ENCODE peak calls at places on chromosome 15, in ten cellular contexts. Z is K562, S is ovary, J is A549, E is H54, B is upper lobe of left lung, R is uterus, D is IMR-90, N is adrenal gland, U is heart left ventricle. C is an unnamed sample.

GRCh38 chr15:69647160-69647513 is 194.5 kb downstream of the RPLP1 start:
- DNase-seq in R (no peak), S (no peak), J (no peak), N (peak; percentile 5), Z (no peak), E (no peak), U (no peak), D (no peak), B (no peak), C (no peak)

GRCh38 chr15:92714071-92714456 is 58.5 kb upstream of the FAM174B start:
- DNase-seq in S (peak; percentile 46), N (no peak), E (no peak), B (no peak), U (no peak), D (peak; percentile 25), J (peak; percentile 56), R (peak; percentile 43), Z (no peak), C (no peak)

GRCh38 chr15:57079446-57079845 is 161.0 kb downstream of the TCF12 start:
- DNase-seq in U (no peak), B (no peak), S (no peak), R (no peak), D (no peak), J (no peak), E (no peak), Z (no peak), N (no peak), C (no peak)

GRCh38 chr15:88623061-88623460 is 1.9 kb downstream of the AEN start:
- DNase-seq in N (peak; percentile 77), D (peak; percentile 93), Z (no peak), U (no peak), E (peak; percentile 80), J (peak; percentile 81), R (no peak), S (no peak), B (no peak), C (no peak)

GRCh38 chr15:62950455-62950854 is 92.1 kb upstream of the TPM1 start:
- DNase-seq in E (no peak), J (no peak), B (no peak), Z (no peak), N (no peak), S (no peak), U (no peak), R (no peak), D (no peak), C (no peak)

GRCh38 chr15:29435811-29436210 is 166.2 kb upstream of the NSMCE3 start:
- DNase-seq in R (no peak), Z (no peak), N (no peak), J (no peak), B (no peak), D (no peak), E (no peak), U (no peak), S (no peak), C (no peak)

GRCh38 chr15:33029247-33029646 is 165.3 kb downstream of the FMN1 start:
- DNase-seq in B (no peak), E (no peak), U (no peak), R (no peak), D (peak; percentile 15), S (no peak), Z (no peak), N (no peak), J (no peak), C (no peak)

GRCh38 chr15:90686435-90687218 is 30.5 kb upstream of the BLM start:
- DNase-seq in N (no peak), U (no peak), Z (no peak), S (no peak), D (peak; percentile 31), R (no peak), B (no peak), J (no peak), E (no peak), C (no peak)

GRCh38 chr15:35980719-35981118 is 434.8 kb upstream of the DPH6 start:
- DNase-seq in B (no peak), R (no peak), Z (no peak), S (no peak), E (no peak), U (no peak), J (peak; percentile 0), N (no peak), D (peak; percentile 72), C (no peak)

GRCh38 chr15:95291878-95292472 is 1038.5 kb upstream of the NR2F2 start:
- DNase-seq in Z (peak; percentile 60), B (no peak), S (no peak), U (no peak), D (peak; percentile 56), R (no peak), J (peak; percentile 63), N (no peak), E (peak; percentile 5), C (no peak)

GRCh38 chr15:74449643-74450205 is 11.2 kb downstream of the UBL7 start:
- DNase-seq in Z (no peak), U (no peak), N (no peak), D (no peak), J (no peak), S (no peak), B (no peak), E (no peak), R (no peak), C (no peak)

GRCh38 chr15:96355561-96356129 is 25.1 kb downstream of the NR2F2 start:
- DNase-seq in E (no peak), J (no peak), N (no peak), D (no peak), R (no peak), B (no peak), Z (no peak), S (no peak), U (no peak), C (no peak)

GRCh38 chr15:68224546-68225250 is 4.8 kb downstream of the CLN6 start:
- DNase-seq in D (no peak), J (no peak), S (no peak), E (no peak), R (no peak), Z (peak; percentile 2), U (no peak), B (no peak), N (peak; percentile 51), C (no peak)

GRCh38 chr15:42581272-42581730 is 5.9 kb downstream of the STARD9 start:
- DNase-seq in Z (peak; percentile 33), J (peak; percentile 57), B (peak; percentile 95), S (peak; percentile 84), D (peak; percentile 68), R (peak; percentile 85), E (no peak), N (peak; percentile 90), U (peak; percentile 91), C (peak; percentile 88)
- TF ChIP-seq POLR2A in Z (no peak), J (no peak), B (no peak), S (peak; percentile 25), D (no peak), R (peak; percentile 58), E (no peak), N (no peak), U (no peak), C (peak; percentile 43)

DNA sequence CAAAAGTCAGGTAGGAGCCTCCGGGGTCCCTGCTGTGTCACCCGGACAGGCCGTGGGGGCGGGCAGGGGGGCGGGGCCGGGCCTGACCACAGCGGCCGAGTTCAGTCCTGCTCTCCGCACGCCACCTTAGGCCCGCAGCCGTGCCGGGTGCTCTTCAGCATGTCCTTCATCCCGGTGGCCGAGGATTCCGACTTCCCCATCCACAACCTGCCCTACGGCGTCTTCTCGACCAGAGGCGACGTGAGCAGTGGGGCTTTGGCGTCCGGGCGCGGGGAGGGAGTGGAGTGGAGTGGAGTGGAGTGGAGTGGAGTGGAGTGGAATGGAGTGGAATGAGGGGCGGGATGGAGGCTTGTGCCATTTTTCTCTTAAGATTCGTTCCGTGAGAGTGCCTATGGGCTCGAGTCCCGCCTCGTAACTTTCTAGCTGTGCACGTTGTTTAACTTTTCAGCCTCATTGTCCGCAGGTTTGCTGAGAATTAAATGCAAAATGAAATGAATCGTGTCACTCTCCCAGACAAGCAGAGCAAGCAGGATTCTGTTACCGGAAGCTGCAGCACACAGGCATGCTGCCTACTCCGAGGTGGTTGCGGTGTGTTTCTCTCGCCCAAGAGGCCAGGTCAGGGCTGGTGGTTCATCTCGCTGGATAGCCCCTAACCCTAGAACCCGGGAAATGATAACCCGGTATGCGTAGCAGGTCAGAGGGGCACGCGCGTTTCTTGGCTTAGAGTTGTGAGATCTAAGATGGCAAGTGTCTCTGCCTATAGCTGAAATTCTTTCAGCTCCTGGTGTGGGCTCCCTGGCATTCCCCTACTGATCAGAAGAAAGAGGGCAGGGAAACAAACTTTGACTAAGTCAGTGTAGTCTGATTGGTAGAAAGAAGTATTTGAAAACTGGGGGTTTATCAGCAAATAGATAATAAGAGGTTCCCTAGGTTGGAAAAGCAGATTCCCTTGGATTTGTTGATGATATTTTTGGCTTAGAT is at the start of gene FAH:
- DNase-seq in B (no peak), U (no peak), E (peak; percentile 39), N (peak; percentile 78), S (no peak), Z (peak; percentile 6), J (no peak), R (no peak), D (peak; percentile 53), C (peak; percentile 36)
- TF ChIP-seq POLR2A in B (no peak), U (peak; percentile 16), E (peak; percentile 26), N (peak; percentile 65), S (peak; percentile 34), Z (peak; percentile 75), J (peak; percentile 52), R (peak; percentile 21), D (no peak), C (peak; percentile 36)

GRCh38 chr15:72227720-72228119 is 3.3 kb downstream of the PKM start:
- DNase-seq in U (no peak), B (no peak), Z (no peak), J (no peak), D (no peak), S (no peak), R (no peak), N (no peak), E (no peak), C (no peak)

GRCh38 chr15:72231066-72231846 is at the start of gene PKM:
- DNase-seq in Z (peak; percentile 89), B (peak; percentile 99), U (peak; percentile 96), R (peak; percentile 95), S (peak; percentile 97), E (peak; percentile 50), N (peak; percentile 99), D (peak; percentile 97), J (peak; percentile 100), C (peak; percentile 98)

GRCh38 chr15:72230197-72231065 is 559 bp downstream of the PKM start:
- DNase-seq in D (peak; percentile 91), U (peak; percentile 96), S (peak; percentile 95), B (peak; percentile 95), R (peak; percentile 92), J (peak; percentile 91), N (peak; percentile 95), Z (peak; percentile 82), E (no peak), C (peak; percentile 87)

GRCh38 chr15:72229947-72230196 is 1.1 kb downstream of the PKM start:
- DNase-seq in B (no peak), Z (no peak), S (no peak), E (no peak), N (no peak), D (no peak), U (no peak), J (no peak), R (no peak), C (no peak)

GRCh38 chr15:72229076-72229946 is 1.7 kb downstream of the PKM start:
- DNase-seq in J (no peak), D (peak; percentile 24), Z (no peak), U (peak; percentile 13), E (no peak), S (no peak), N (peak; percentile 60), R (no peak), B (no peak), C (no peak)
- TF ChIP-seq POLR2A in J (no peak), D (no peak), Z (no peak), U (no peak), E (no peak), S (no peak), N (no peak), R (no peak), B (no peak), C (no peak)

GRCh38 chr15:51829360-51830278 is at the start of gene TMOD3:
- DNase-seq in J (peak; percentile 95), D (peak; percentile 87), Z (peak; percentile 98), N (peak; percentile 95), E (peak; percentile 44), S (peak; percentile 94), B (peak; percentile 99), R (peak; percentile 95), U (peak; percentile 92), C (peak; percentile 96)
- TF ChIP-seq POLR2A in J (peak; percentile 95), D (peak; percentile 50), Z (peak; percentile 94), N (peak; percentile 74), E (peak; percentile 95), S (peak; percentile 86), B (peak; percentile 30), R (peak; percentile 94), U (peak; percentile 93), C (peak; percentile 95)

C was measured in transverse colon.